ENCODE peak calls at places on chromosomes 2 and 18, in five cellular contexts. C, J, X, O and R are unnamed samples.

GRCh38 chr2:47058061-47058931 is 96.8 kb downstream of the STPG4 start:
- DNase-seq in C (no peak), J (no peak), X (peak; percentile 54), O (peak; percentile 74), R (no peak)

GRCh38 chr2:235573331-235574221 is 79.7 kb downstream of the AGAP1 start:
- DNase-seq in C (no peak), J (no peak), X (no peak), O (no peak), R (peak; percentile 33)

GRCh38 chr2:220775856-220776467 is 796.1 kb downstream of the EPHA4 start:
- DNase-seq in C (no peak), J (no peak), X (no peak), O (no peak), R (no peak)

GRCh38 chr18:61141691-61142090 is 191.5 kb upstream of the CDH20 start:
- DNase-seq in C (no peak), J (no peak), X (no peak), O (no peak), R (no peak)

GRCh38 chr2:241659150-241659739 is 21.8 kb downstream of the ATG4B start:
- DNase-seq in C (no peak), J (no peak), X (peak; percentile 47), O (peak; percentile 31), R (peak; percentile 58)

GRCh38 chr18:12744103-12744502 is 41.3 kb downstream of the PSMG2 start:
- DNase-seq in C (peak; percentile 42), J (no peak), X (no peak), O (no peak), R (no peak)

GRCh38 chr18:79828258-79828657 is 30.5 kb downstream of the KCNG2 start:
- DNase-seq in C (no peak), J (no peak), X (no peak), O (no peak), R (no peak)

GRCh38 chr2:62196278-62196901 is 475 bp downstream of the B3GNT2 start:
- DNase-seq in C (no peak), J (peak; percentile 95), X (peak; percentile 67), O (peak; percentile 67), R (peak; percentile 45)

GRCh38 chr2:151032741-151033152 is 228.9 kb downstream of the RBM43 start:
- DNase-seq in C (no peak), J (no peak), X (no peak), O (no peak), R (no peak)

GRCh38 chr2:36653967-36654694 is 42.4 kb upstream of the VIT start:
- DNase-seq in C (no peak), J (no peak), X (no peak), O (no peak), R (no peak)

GRCh38 chr2:45391866-45392265 is 219.2 kb downstream of the SRBD1 start:
- DNase-seq in C (no peak), J (no peak), X (no peak), O (no peak), R (no peak)

GRCh38 chr2:219155054-219155644 is 5.5 kb downstream of the NHEJ1 start:
- DNase-seq in C (peak; percentile 78), J (no peak), X (peak; percentile 25), O (no peak), R (peak; percentile 35)

GRCh38 chr2:233643128-233643527 is 6.9 kb downstream of the UGT1A10 start:
- DNase-seq in C (peak; percentile 27), J (no peak), X (peak; percentile 38), O (no peak), R (no peak)

GRCh38 chr2:225354281-225354774 is 45.2 kb upstream of the NYAP2 start:
- DNase-seq in C (peak; percentile 4), J (no peak), X (no peak), O (no peak), R (no peak)

GRCh38 chr2:12083713-12084420 is 337.4 kb downstream of the LPIN1 start:
- DNase-seq in C (no peak), J (no peak), X (no peak), O (no peak), R (no peak)

GRCh38 chr18:10134204-10134603 is 220.4 kb downstream of the VAPA start:
- DNase-seq in C (no peak), J (no peak), X (no peak), O (no peak), R (no peak)

GRCh38 chr18:9105420-9105819 is 2.9 kb downstream of the NDUFV2 start:
- DNase-seq in C (no peak), J (no peak), X (no peak), O (no peak), R (no peak)

GRCh38 chr18:9106800-9107574 is 4.5 kb downstream of the NDUFV2 start:
- DNase-seq in C (no peak), J (no peak), X (no peak), O (no peak), R (no peak)

GRCh38 chr18:9109523-9109922 is 7.0 kb downstream of the NDUFV2 start:
- DNase-seq in C (no peak), J (no peak), X (no peak), O (no peak), R (no peak)

GRCh38 chr18:9106094-9106493 is 3.6 kb downstream of the NDUFV2 start:
- DNase-seq in C (no peak), J (no peak), X (no peak), O (no peak), R (no peak)

GRCh38 chr18:9108911-9109310 is 6.4 kb downstream of the NDUFV2 start:
- DNase-seq in C (no peak), J (no peak), X (no peak), O (no peak), R (no peak)
- H3K4me3 ChIP-seq in C (no peak overlapping the region), J (no peak overlapping the region), X (no peak overlapping the region), O (no peak overlapping the region), R (no peak overlapping the region)

GRCh38 chr2:191245046-191245868 is at the start of gene MYO1B:
- DNase-seq in C (peak; percentile 59), J (peak; percentile 87), X (peak; percentile 82), O (peak; percentile 90), R (peak; percentile 75)
- TF ChIP-seq POLR2A in C (peak; percentile 56), J (no peak), X (peak; percentile 31), O (peak; percentile 76), R (no peak)

DNA sequence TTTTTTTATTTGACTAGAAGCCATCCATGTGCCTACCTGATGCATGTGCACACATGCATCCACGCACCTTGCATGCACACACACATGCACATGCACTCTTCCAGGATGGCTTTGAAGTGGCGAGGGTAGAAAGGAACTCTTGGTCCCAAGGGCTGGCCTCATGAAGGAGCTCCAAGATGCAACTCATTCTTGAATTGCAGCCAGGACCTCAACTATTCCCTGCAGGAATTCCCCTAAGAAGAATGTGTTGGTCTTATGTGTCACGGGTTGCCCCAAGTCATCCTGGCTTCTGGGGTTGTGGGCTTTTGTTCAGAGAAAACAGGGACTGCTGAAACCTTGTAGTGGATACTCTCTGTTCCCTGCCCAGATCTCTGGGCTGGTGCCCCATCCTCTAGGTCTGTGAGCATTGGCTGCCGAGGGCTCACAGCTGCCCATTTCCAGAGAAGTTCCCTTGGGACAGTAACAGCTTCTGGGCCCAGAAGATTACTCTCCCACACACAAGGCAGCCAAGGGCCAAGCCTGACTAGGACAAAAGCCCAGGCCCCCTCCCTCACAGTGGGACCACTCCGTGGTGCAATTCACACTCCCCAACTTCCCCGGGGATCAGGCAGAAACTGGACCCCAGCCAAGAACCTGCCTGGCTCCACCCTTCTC is 137.6 kb downstream of the COPS8 start:
- DNase-seq in C (no peak), J (no peak), X (no peak), O (no peak), R (no peak)
- TF ChIP-seq POLR2AphosphoS5 in C (no peak), J (no peak), X (no peak), O (no peak), R (no peak)

DNA sequence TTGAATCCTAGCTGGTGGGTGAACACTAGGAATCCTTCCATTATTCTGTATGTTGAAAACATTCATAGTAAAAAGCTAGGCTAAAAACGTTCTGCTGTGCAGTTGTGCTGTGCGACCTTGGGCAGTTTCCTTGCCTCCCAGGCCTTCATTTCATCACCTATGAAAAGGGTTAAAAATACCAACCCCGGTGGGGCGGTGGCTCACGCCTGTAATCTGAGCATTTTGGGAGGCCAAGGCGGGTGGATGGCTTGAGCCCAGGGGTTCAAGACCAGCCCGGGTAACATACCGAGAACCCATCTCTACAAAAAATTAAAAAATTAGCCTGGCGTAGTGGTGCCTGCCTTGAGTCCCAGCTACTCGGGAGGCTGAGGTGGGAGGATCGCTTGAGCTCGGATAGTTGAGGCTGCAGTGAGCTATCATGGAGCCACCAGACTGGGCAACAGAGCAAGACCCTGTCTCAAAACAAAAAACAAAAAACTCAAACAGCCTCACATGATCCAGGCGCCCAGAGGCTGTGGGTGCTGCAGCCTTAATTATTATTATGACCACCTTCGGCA is 2.9 kb upstream of the RRM2 start:
- DNase-seq in C (no peak), J (peak; percentile 76), X (no peak), O (no peak), R (no peak)
- H3K4me3 ChIP-seq in C (peak overlapping the region; percentile 96), J (no peak overlapping the region), X (no peak overlapping the region), O (peak overlapping the region; percentile 72), R (peak overlapping the region; percentile 75)

GRCh38 chr2:172080641-172081230 is 4.6 kb upstream of the DLX1 start:
- DNase-seq in C (no peak), J (no peak), X (no peak), O (no peak), R (no peak)
- TF ChIP-seq POLR2A in C (no peak), J (no peak), X (no peak), O (no peak), R (no peak)

GRCh38 chr2:190965580-190966222 is 48.3 kb downstream of the STAT1 start:
- DNase-seq in C (no peak), J (no peak), X (no peak), O (no peak), R (no peak)

GRCh38 chr2:190961918-190962487 is 52.0 kb downstream of the STAT1 start:
- DNase-seq in C (no peak), J (no peak), X (no peak), O (no peak), R (no peak)

GRCh38 chr2:190964170-190964795 is 49.7 kb downstream of the STAT1 start:
- DNase-seq in C (no peak), J (peak; percentile 50), X (no peak), O (no peak), R (no peak)

GRCh38 chr2:190959911-190960788 is 53.8 kb downstream of the STAT1 start:
- DNase-seq in C (no peak), J (no peak), X (no peak), O (no peak), R (no peak)

DNA sequence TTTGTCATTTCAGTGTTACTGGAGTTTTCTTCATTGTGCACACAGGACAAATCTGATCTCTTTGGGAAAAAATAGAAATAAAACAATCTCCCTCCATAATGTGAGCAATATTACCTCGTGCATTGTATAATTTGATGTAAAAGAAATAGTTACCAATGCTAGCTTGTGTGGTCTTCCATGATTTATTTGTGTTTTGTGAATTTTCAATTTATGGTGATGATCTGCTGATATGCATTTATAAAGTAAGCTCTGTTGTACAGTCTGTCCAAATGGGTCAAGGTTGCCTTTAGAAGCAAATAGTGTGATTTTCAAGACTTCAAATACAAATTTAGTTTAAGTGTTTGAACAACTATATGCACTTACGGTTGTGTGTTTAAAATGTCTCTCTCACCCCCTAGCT is 50.9 kb downstream of the STAT1 start:
- DNase-seq in C (no peak), J (no peak), X (no peak), O (no peak), R (no peak)
- TF ChIP-seq POLR2AphosphoS5 in C (no peak), J (no peak), X (no peak), O (no peak), R (no peak)